ENCODE peak calls at places on chromosome 17, in seven cellular contexts. One of them, this sample, is unnamed.

GRCh38 chr17:50157891-50158290 is 7.4 kb upstream of the PPP1R9B start:
- DNase-seq in H1: no peak
- DNase-seq in HepG2: no peak
- DNase-seq in T47D: peak; percentile 86
- DNase-seq in GM12878: no peak
- DNase-seq in HCT116: no peak
- DNase-seq in K562: no peak
- DNase-seq in this sample: no peak

GRCh38 chr17:50521517-50521916 is 11.0 kb upstream of the EPN3 start:
- DNase-seq in H1: no peak
- DNase-seq in HepG2: no peak
- DNase-seq in T47D: no peak
- DNase-seq in GM12878: no peak
- DNase-seq in HCT116: no peak
- DNase-seq in K562: no peak
- DNase-seq in this sample: no peak

GRCh38 chr17:81558941-81559806 is 7.0 kb upstream of the FAAP100 start:
- DNase-seq in H1: no peak
- DNase-seq in HepG2: no peak
- DNase-seq in T47D: no peak
- DNase-seq in GM12878: no peak
- DNase-seq in HCT116: no peak
- DNase-seq in K562: no peak
- DNase-seq in this sample: no peak

GRCh38 chr17:6843241-6843890 is 11.8 kb upstream of the TEKT1 start:
- DNase-seq in H1: no peak
- DNase-seq in HepG2: peak; percentile 54
- DNase-seq in T47D: peak; percentile 43
- DNase-seq in GM12878: no peak
- DNase-seq in HCT116: peak; percentile 48
- DNase-seq in K562: peak; percentile 12
- DNase-seq in this sample: peak; percentile 26

GRCh38 chr17:73678999-73679398 is 34.8 kb upstream of the SDK2 start:
- DNase-seq in H1: peak; percentile 24
- DNase-seq in HepG2: no peak
- DNase-seq in T47D: no peak
- DNase-seq in GM12878: no peak
- DNase-seq in HCT116: no peak
- DNase-seq in K562: no peak
- DNase-seq in this sample: no peak

GRCh38 chr17:66301418-66301863 is 972 bp upstream of the PRKCA start:
- DNase-seq in H1: no peak
- DNase-seq in HepG2: no peak
- DNase-seq in T47D: no peak
- DNase-seq in GM12878: no peak
- DNase-seq in HCT116: no peak
- DNase-seq in K562: no peak
- DNase-seq in this sample: no peak

GRCh38 chr17:68961204-68961893 is 6.2 kb upstream of the ABCA8 start:
- DNase-seq in H1: no peak
- DNase-seq in HepG2: no peak
- DNase-seq in T47D: no peak
- DNase-seq in GM12878: no peak
- DNase-seq in HCT116: no peak
- DNase-seq in K562: no peak
- DNase-seq in this sample: no peak

GRCh38 chr17:35774499-35774898 is 13.8 kb downstream of the C17orf50 start:
- DNase-seq in H1: no peak
- DNase-seq in HepG2: no peak
- DNase-seq in T47D: no peak
- DNase-seq in GM12878: no peak
- DNase-seq in HCT116: no peak
- DNase-seq in K562: no peak
- DNase-seq in this sample: peak; percentile 85

DNA sequence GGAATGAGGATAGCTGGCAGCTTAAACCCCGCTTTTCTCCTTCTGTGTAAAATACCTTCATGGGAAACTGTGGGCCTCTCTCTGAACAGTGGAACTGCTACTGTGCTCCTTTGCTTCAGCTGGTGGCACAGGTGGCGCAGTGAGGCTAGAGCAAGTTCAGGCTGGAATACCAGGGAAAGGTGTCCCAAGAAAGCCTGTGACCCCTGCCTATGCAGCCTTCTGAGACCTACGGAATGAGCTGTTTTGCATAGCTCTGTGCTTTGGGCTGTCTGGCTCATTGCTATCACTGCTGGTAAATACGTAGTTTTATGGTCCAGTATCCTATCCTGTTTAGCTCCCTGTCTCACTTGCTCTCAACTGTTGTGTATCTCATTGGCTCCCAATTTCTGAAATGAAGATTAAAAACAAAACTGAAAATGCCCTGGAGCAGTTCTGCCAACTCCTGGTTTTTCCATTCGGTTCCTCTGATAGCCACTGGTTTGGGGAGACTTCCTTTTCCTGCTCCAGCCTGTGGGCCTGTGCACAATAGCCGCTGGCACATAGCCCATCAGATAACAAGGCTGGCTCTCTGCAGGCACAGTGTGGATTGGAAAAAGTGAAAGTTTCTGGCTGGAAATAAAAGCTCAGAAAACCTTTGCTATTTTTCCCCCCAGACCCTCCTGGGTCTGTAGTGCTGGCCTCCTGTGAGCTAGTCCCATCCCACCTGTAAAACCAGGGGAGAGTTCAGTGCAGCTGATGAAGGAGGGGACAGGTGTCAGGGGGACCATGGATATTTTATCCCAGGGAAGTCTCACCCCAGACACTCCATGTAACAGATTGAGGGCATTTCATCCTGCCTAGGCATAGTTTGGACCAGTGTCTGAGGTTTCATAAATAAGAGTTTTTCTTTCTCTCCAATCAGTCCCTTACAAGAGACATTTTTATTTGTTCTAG is 24.1 kb downstream of the LIMD2 start:
- DNase-seq in H1: no peak
- DNase-seq in HepG2: peak; percentile 83
- DNase-seq in T47D: peak; percentile 96
- DNase-seq in GM12878: no peak
- DNase-seq in HCT116: peak; percentile 76
- DNase-seq in K562: peak; percentile 80
- DNase-seq in this sample: peak; percentile 85
- TF ChIP-seq JUND in H1: no peak
- TF ChIP-seq JUND in HepG2: no peak
- TF ChIP-seq JUND in T47D: no peak
- TF ChIP-seq JUND in GM12878: no peak
- TF ChIP-seq JUND in HCT116: peak; percentile 86
- TF ChIP-seq JUND in K562: peak; percentile 47
- TF ChIP-seq JUND in this sample: peak; percentile 49

DNA sequence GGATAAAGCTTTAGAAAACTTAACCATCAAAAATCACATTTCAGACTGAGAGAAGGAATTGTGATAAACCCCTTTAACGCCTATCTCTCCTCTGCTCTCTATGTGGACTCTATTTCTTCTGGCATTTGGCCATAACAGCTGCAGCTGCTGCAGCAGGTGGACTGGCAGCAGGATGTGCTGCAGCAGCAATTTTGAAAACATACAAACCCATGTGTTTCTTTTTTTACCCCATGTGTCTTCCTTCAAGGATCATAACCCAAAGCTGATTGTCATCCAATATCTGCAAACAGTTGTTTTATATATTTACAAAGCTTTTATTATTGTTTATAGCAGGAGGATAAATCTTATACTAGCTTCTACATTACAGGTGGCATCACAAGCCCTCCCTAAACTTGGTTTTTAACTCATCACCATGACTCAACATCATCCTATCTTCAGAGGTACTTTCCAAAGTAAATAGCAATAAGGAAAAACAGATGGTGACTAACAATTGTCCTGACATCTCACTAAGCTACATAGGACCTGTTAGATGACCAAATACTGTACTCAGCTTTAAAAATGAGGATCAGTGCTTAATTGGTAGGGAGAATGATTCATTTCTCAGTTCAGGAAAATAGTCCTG is 14.5 kb upstream of the KRTAP9-2 start:
- DNase-seq in H1: no peak
- DNase-seq in HepG2: no peak
- DNase-seq in T47D: no peak
- DNase-seq in GM12878: no peak
- DNase-seq in HCT116: peak; percentile 24
- DNase-seq in K562: no peak
- DNase-seq in this sample: no peak
- TF ChIP-seq JUND in H1: no peak
- TF ChIP-seq JUND in HepG2: no peak
- TF ChIP-seq JUND in T47D: no peak
- TF ChIP-seq JUND in GM12878: no peak
- TF ChIP-seq JUND in HCT116: peak; percentile 67
- TF ChIP-seq JUND in K562: no peak
- TF ChIP-seq JUND in this sample: no peak

DNA sequence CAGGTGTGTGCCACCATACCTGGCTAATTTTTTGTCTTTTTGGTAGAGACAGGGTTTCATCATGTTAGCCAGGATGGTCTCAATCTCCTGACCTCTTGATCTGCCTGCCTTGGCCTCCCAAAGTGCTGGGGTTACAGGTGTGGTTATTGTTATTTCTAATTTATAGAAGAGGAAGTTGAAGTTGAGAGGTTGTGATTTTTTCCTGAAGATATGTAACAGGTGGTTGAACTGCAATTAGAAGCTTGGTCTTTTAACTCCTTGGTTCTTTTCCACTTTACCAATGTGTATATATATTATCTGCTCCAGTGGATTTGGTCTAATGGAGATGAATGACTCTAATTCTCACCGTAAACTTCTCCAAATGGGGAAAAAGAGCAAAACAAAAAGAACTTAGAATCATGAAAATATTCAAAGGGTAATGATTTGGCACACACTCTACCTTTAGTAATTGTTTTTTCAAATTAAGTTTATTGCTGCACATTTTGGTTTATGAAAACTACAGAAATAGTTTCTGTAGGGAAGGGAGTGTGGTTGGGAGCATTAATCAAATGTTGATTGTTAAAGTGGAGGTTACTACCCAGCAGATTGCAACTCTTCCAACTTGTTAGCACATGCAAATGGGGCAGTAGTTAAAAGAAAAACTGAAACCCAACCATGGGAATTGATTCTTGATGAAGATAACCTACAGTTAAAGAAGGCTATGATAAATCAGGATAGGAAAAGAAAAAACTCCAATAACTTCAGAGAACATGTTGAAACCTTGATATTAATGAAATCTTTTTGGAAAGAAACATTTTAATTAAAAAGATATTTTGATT is 1.8 kb upstream of the KRT10 start:
- DNase-seq in H1: no peak
- DNase-seq in HepG2: no peak
- DNase-seq in T47D: no peak
- DNase-seq in GM12878: no peak
- DNase-seq in HCT116: no peak
- DNase-seq in K562: no peak
- DNase-seq in this sample: no peak
- TF ChIP-seq JUND in H1: no peak
- TF ChIP-seq JUND in HepG2: no peak
- TF ChIP-seq JUND in T47D: no peak
- TF ChIP-seq JUND in GM12878: no peak
- TF ChIP-seq JUND in HCT116: no peak
- TF ChIP-seq JUND in K562: no peak
- TF ChIP-seq JUND in this sample: no peak

GRCh38 chr17:80025796-80026195 is 9.9 kb downstream of the TBC1D16 start:
- DNase-seq in H1: no peak
- DNase-seq in HepG2: no peak
- DNase-seq in T47D: no peak
- DNase-seq in GM12878: no peak
- DNase-seq in HCT116: no peak
- DNase-seq in K562: no peak
- DNase-seq in this sample: no peak

GRCh38 chr17:80025140-80025539 is 10.5 kb downstream of the TBC1D16 start:
- DNase-seq in H1: no peak
- DNase-seq in HepG2: no peak
- DNase-seq in T47D: no peak
- DNase-seq in GM12878: no peak
- DNase-seq in HCT116: no peak
- DNase-seq in K562: no peak
- DNase-seq in this sample: peak; percentile 59

GRCh38 chr17:80027043-80027435 is 8.6 kb downstream of the TBC1D16 start:
- DNase-seq in H1: no peak
- DNase-seq in HepG2: no peak
- DNase-seq in T47D: no peak
- DNase-seq in GM12878: no peak
- DNase-seq in HCT116: no peak
- DNase-seq in K562: no peak
- DNase-seq in this sample: no peak

GRCh38 chr17:80028030-80028429 is 7.6 kb downstream of the TBC1D16 start:
- DNase-seq in H1: no peak
- DNase-seq in HepG2: no peak
- DNase-seq in T47D: peak; percentile 82
- DNase-seq in GM12878: no peak
- DNase-seq in HCT116: no peak
- DNase-seq in K562: no peak
- DNase-seq in this sample: no peak

GRCh38 chr17:80026359-80027042 is 9.2 kb downstream of the TBC1D16 start:
- DNase-seq in H1: no peak
- DNase-seq in HepG2: no peak
- DNase-seq in T47D: peak; percentile 67
- DNase-seq in GM12878: no peak
- DNase-seq in HCT116: no peak
- DNase-seq in K562: no peak
- DNase-seq in this sample: no peak
- TF ChIP-seq JUND in H1: no peak
- TF ChIP-seq JUND in HepG2: no peak
- TF ChIP-seq JUND in T47D: no peak
- TF ChIP-seq JUND in GM12878: no peak
- TF ChIP-seq JUND in HCT116: no peak
- TF ChIP-seq JUND in K562: no peak
- TF ChIP-seq JUND in this sample: no peak

GRCh38 chr17:17173921-17174320 is 32.2 kb downstream of the PLD6 start:
- DNase-seq in H1: no peak
- DNase-seq in HepG2: no peak
- DNase-seq in T47D: no peak
- DNase-seq in GM12878: no peak
- DNase-seq in HCT116: no peak
- DNase-seq in K562: no peak
- DNase-seq in this sample: no peak
- TF ChIP-seq JUND in H1: no peak
- TF ChIP-seq JUND in HepG2: no peak
- TF ChIP-seq JUND in T47D: no peak
- TF ChIP-seq JUND in GM12878: no peak
- TF ChIP-seq JUND in HCT116: no peak
- TF ChIP-seq JUND in K562: no peak
- TF ChIP-seq JUND in this sample: no peak

DNA sequence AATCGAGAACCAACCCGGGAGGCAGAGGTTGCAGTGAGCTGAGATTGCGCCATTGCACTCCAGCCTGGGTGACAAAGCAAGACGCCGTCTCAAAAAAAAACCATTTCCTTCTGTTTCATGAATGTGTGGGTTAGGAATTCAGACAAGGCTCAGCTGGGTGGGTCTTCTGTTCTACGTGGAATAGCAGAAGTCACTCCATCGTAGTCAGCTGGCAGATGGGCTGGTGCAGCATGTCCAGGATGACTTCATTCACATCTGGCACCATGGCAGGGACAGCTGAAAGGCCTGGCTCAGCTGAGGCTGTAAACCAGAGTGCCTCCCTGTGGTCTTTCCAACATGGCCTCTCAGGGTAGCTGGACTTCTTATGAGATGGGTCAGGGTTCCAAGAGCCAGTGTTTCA is 89.0 kb downstream of the C17orf67 start:
- DNase-seq in H1: no peak
- DNase-seq in HepG2: no peak
- DNase-seq in T47D: no peak
- DNase-seq in GM12878: no peak
- DNase-seq in HCT116: no peak
- DNase-seq in K562: no peak
- DNase-seq in this sample: no peak
- TF ChIP-seq JUND in H1: no peak
- TF ChIP-seq JUND in HepG2: no peak
- TF ChIP-seq JUND in T47D: no peak
- TF ChIP-seq JUND in GM12878: no peak
- TF ChIP-seq JUND in HCT116: no peak
- TF ChIP-seq JUND in K562: no peak
- TF ChIP-seq JUND in this sample: no peak

GRCh38 chr17:8746501-8747236 is 2.0 kb upstream of the CCDC42 start:
- DNase-seq in H1: no peak
- DNase-seq in HepG2: no peak
- DNase-seq in T47D: no peak
- DNase-seq in GM12878: peak; percentile 1
- DNase-seq in HCT116: peak; percentile 8
- DNase-seq in K562: no peak
- DNase-seq in this sample: peak; percentile 52
- TF ChIP-seq JUND in H1: no peak
- TF ChIP-seq JUND in HepG2: no peak
- TF ChIP-seq JUND in T47D: no peak
- TF ChIP-seq JUND in GM12878: no peak
- TF ChIP-seq JUND in HCT116: no peak
- TF ChIP-seq JUND in K562: no peak
- TF ChIP-seq JUND in this sample: no peak

This sample was measured in SK-N-SH.